ENCODE peak calls at places on chromosomes 12 and 14, in ten cellular contexts. W is cardiac fibroblast, V is IMR-90, N is trophoblast cell, R is left ventricle myocardium inferior, M is stomach, P is Peyer's patch, A is tibial artery, X is coronary artery, I is A549. D is an unnamed sample.

GRCh38 chr14:47278233-47278842 is 397.1 kb downstream of the MDGA2 start:
- DNase-seq in W (peak), V (no peak), N (peak), R (no peak), M (peak), P (peak), A (no peak), X (no peak), I (peak), D (peak)

GRCh38 chr12:65725376-65725775 is 98.9 kb upstream of the HMGA2 start:
- DNase-seq in W (no peak), V (peak), N (peak), R (no peak), M (no peak), P (no peak), A (no peak), X (no peak), I (no peak), D (no peak)

GRCh38 chr14:33229269-33229924 is 290.7 kb downstream of the NPAS3 start:
- DNase-seq in W (peak), V (no peak), N (no peak), R (no peak), M (no peak), P (no peak), A (no peak), X (no peak), I (no peak), D (no peak)

GRCh38 chr14:81219210-81219820 is 1.4 kb downstream of the GTF2A1 start:
- DNase-seq in W (peak), V (peak), N (peak), R (peak), M (peak), P (peak), A (peak), X (peak), I (peak), D (peak)

GRCh38 chr12:109489016-109489954 is 11.9 kb downstream of the UBE3B start:
- DNase-seq in W (no peak), V (no peak), N (peak), R (no peak), M (no peak), P (no peak), A (no peak), X (no peak), I (no peak), D (no peak)

GRCh38 chr14:55881577-55882241 is 236.5 kb upstream of the PELI2 start:
- DNase-seq in W (no peak), V (peak), N (no peak), R (no peak), M (no peak), P (no peak), A (no peak), X (no peak), I (no peak), D (no peak)

GRCh38 chr12:45232771-45233372 is 17.0 kb downstream of the ANO6 start:
- DNase-seq in W (peak), V (peak), N (peak), R (no peak), M (peak), P (no peak), A (peak), X (peak), I (peak), D (no peak)

GRCh38 chr12:65896743-65897142 is 72.5 kb downstream of the HMGA2 start:
- DNase-seq in W (no peak), V (no peak), N (no peak), R (no peak), M (no peak), P (no peak), A (no peak), X (no peak), I (no peak), D (no peak)

GRCh38 chr12:107684029-107684790 is 1.4 kb upstream of the PWP1 start:
- DNase-seq in W (peak), V (peak), N (no peak), R (no peak), M (no peak), P (no peak), A (no peak), X (no peak), I (no peak), D (no peak)

GRCh38 chr12:64752833-64753238 is 6.4 kb downstream of the GNS start:
- DNase-seq in W (peak), V (no peak), N (no peak), R (no peak), M (no peak), P (no peak), A (no peak), X (no peak), I (no peak), D (no peak)

GRCh38 chr12:132280436-132280835 is 49.0 kb downstream of the GALNT9 start:
- DNase-seq in W (no peak), V (no peak), N (no peak), R (no peak), M (no peak), P (no peak), A (no peak), X (no peak), I (no peak), D (no peak)

GRCh38 chr14:95023115-95023514 is 134.2 kb downstream of the DICER1 start:
- DNase-seq in W (no peak), V (no peak), N (no peak), R (no peak), M (no peak), P (no peak), A (no peak), X (no peak), I (no peak), D (no peak)

GRCh38 chr12:120075034-120075616 is 41.4 kb downstream of the RAB35 start:
- DNase-seq in W (no peak), V (no peak), N (no peak), R (no peak), M (no peak), P (no peak), A (no peak), X (no peak), I (no peak), D (no peak)

GRCh38 chr12:69028941-69029729 is 96.2 kb upstream of the CPM start:
- DNase-seq in W (no peak), V (no peak), N (peak), R (no peak), M (no peak), P (no peak), A (no peak), X (no peak), I (no peak), D (no peak)

GRCh38 chr12:92506460-92506859 is 196.3 kb upstream of the PLEKHG7 start:
- DNase-seq in W (peak), V (no peak), N (no peak), R (no peak), M (no peak), P (no peak), A (no peak), X (no peak), I (no peak), D (no peak)

GRCh38 chr12:50934371-50934851 is 17.9 kb upstream of the HIGD1C start:
- DNase-seq in W (peak), V (no peak), N (peak), R (no peak), M (no peak), P (no peak), A (no peak), X (no peak), I (no peak), D (no peak)

GRCh38 chr12:2094597-2094996 is 41.8 kb downstream of the CACNA1C start:
- DNase-seq in W (peak), V (peak), N (no peak), R (no peak), M (no peak), P (no peak), A (no peak), X (no peak), I (no peak), D (no peak)

GRCh38 chr12:21774358-21775129 is at the start of gene KCNJ8:
- DNase-seq in W (peak), V (peak), N (no peak), R (peak), M (peak), P (peak), A (peak), X (peak), I (peak), D (peak)

GRCh38 chr14:92254786-92255185 is 68.2 kb upstream of the SLC24A4 start:
- DNase-seq in W (peak), V (peak), N (no peak), R (peak), M (no peak), P (no peak), A (peak), X (peak), I (no peak), D (peak)

GRCh38 chr12:65832217-65832616 is 7.9 kb downstream of the HMGA2 start:
- DNase-seq in W (peak), V (no peak), N (no peak), R (no peak), M (no peak), P (no peak), A (no peak), X (no peak), I (no peak), D (no peak)

GRCh38 chr14:57846631-57847030 is 19.3 kb downstream of the SLC35F4 start:
- DNase-seq in W (peak), V (no peak), N (no peak), R (no peak), M (no peak), P (no peak), A (no peak), X (no peak), I (no peak), D (no peak)

GRCh38 chr12:24553259-24553658 is 395.6 kb downstream of the BCAT1 start:
- DNase-seq in W (no peak), V (no peak), N (no peak), R (no peak), M (no peak), P (no peak), A (no peak), X (no peak), I (no peak), D (no peak)

GRCh38 chr14:32933943-32934890 is 4.5 kb upstream of the NPAS3 start:
- DNase-seq in W (peak), V (no peak), N (peak), R (no peak), M (no peak), P (no peak), A (no peak), X (no peak), I (no peak), D (peak)

GRCh38 chr14:96979611-96980074 is 182.5 kb downstream of the VRK1 start:
- DNase-seq in W (no peak), V (no peak), N (no peak), R (no peak), M (no peak), P (no peak), A (no peak), X (no peak), I (no peak), D (no peak)

GRCh38 chr12:20508362-20508761 is 140.0 kb downstream of the PDE3A start:
- DNase-seq in W (peak), V (peak), N (peak), R (no peak), M (no peak), P (no peak), A (no peak), X (no peak), I (no peak), D (no peak)

GRCh38 chr12:113413488-113413939 is 8.7 kb upstream of the SDSL start:
- DNase-seq in W (peak), V (peak), N (peak), R (no peak), M (no peak), P (no peak), A (no peak), X (no peak), I (peak), D (no peak)

GRCh38 chr12:49865782-49866135 is 22.9 kb upstream of the BCDIN3D start:
- DNase-seq in W (no peak), V (no peak), N (no peak), R (no peak), M (no peak), P (no peak), A (no peak), X (no peak), I (no peak), D (no peak)

GRCh38 chr14:23605931-23606585 is 27.5 kb upstream of the JPH4 start:
- DNase-seq in W (no peak), V (peak), N (no peak), R (no peak), M (no peak), P (no peak), A (no peak), X (no peak), I (no peak), D (no peak)

GRCh38 chr12:90008277-90008676 is 299.6 kb upstream of the ATP2B1 start:
- DNase-seq in W (no peak), V (no peak), N (no peak), R (no peak), M (no peak), P (no peak), A (no peak), X (no peak), I (no peak), D (no peak)

GRCh38 chr12:9099552-9100190 is 16.0 kb downstream of the A2M start:
- DNase-seq in W (no peak), V (no peak), N (no peak), R (no peak), M (no peak), P (no peak), A (no peak), X (no peak), I (no peak), D (no peak)

GRCh38 chr12:1083888-1084262 is 92.9 kb downstream of the ERC1 start:
- DNase-seq in W (peak), V (peak), N (peak), R (no peak), M (no peak), P (no peak), A (no peak), X (no peak), I (no peak), D (no peak)

GRCh38 chr12:24948452-24948815 is 467 bp downstream of the BCAT1 start:
- DNase-seq in W (peak), V (peak), N (peak), R (no peak), M (no peak), P (no peak), A (no peak), X (no peak), I (peak), D (no peak)

GRCh38 chr14:61561657-61562276 is 133.5 kb upstream of the HIF1A start:
- DNase-seq in W (peak), V (peak), N (peak), R (peak), M (peak), P (peak), A (peak), X (peak), I (peak), D (no peak)

GRCh38 chr12:31431721-31432120 is 105.8 kb upstream of the SINHCAF start:
- DNase-seq in W (peak), V (peak), N (no peak), R (no peak), M (no peak), P (no peak), A (no peak), X (no peak), I (no peak), D (no peak)

GRCh38 chr12:6788972-6789905 is at the start of gene CD4:
- DNase-seq in W (no peak), V (no peak), N (peak), R (peak), M (no peak), P (peak), A (peak), X (no peak), I (no peak), D (no peak)

GRCh38 chr14:20690848-20691640 is 2.5 kb downstream of the ANG start:
- DNase-seq in W (peak), V (peak), N (peak), R (no peak), M (peak), P (peak), A (no peak), X (no peak), I (peak), D (no peak)

GRCh38 chr14:82565825-82566224 is 1032.2 kb upstream of the SEL1L start:
- DNase-seq in W (no peak), V (no peak), N (no peak), R (no peak), M (no peak), P (no peak), A (no peak), X (no peak), I (no peak), D (no peak)

DNA sequence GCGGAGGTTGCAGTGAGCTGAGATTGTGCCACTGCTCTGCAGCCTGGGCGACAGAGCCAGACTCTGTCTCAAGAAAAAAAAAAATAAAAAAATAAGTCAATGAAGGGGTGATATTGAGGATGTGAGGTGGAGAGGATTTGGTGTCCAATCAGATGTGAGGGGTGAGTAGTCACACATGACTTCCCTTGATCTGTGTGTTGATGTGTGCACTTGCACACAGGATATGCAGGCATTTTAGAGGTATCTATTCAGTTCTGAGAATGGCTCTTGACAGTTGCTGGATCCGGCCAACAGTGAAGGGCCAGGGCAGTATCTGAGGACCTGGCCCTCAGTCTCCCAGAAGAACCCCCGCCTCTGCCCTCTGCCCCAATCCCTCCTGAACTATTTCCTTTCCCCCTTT is 7.8 kb upstream of the SP7 start:
- DNase-seq in W (no peak), V (no peak), N (no peak), R (no peak), M (no peak), P (no peak), A (no peak), X (no peak), I (no peak), D (no peak)
- H3K4me3 ChIP-seq in W (no peak), V (no peak), N (no peak), R (peak), M (no peak), P (no peak), A (no peak), X (peak), I (no peak), D (no peak)

DNA sequence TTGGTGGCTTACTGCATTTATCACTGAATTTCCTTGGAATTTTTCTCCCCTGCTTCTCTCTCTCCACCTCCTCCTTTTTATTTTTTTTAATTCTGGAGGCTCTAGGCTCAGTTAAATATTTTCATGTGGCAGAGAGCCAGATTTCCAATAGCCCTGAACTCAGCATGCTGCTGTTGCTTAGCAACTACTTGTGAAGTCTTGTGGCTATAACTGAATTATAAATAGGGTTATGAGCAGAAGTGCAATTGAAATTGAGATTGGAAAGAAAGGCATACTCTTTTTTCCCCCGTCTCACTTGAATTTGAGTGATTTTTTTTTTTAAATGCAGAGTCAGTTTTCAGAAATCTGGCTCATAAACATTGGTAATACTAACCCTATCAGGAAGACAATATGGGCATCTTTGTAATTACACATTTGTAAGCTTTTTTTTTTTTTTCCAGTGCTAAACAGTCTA is 38.3 kb downstream of the ATF7IP start:
- DNase-seq in W (peak), V (peak), N (no peak), R (no peak), M (no peak), P (no peak), A (no peak), X (no peak), I (no peak), D (no peak)
- H3K4me3 ChIP-seq in W (no peak), V (no peak), N (no peak), R (peak), M (no peak), P (no peak), A (no peak), X (no peak), I (no peak), D (no peak)

DNA sequence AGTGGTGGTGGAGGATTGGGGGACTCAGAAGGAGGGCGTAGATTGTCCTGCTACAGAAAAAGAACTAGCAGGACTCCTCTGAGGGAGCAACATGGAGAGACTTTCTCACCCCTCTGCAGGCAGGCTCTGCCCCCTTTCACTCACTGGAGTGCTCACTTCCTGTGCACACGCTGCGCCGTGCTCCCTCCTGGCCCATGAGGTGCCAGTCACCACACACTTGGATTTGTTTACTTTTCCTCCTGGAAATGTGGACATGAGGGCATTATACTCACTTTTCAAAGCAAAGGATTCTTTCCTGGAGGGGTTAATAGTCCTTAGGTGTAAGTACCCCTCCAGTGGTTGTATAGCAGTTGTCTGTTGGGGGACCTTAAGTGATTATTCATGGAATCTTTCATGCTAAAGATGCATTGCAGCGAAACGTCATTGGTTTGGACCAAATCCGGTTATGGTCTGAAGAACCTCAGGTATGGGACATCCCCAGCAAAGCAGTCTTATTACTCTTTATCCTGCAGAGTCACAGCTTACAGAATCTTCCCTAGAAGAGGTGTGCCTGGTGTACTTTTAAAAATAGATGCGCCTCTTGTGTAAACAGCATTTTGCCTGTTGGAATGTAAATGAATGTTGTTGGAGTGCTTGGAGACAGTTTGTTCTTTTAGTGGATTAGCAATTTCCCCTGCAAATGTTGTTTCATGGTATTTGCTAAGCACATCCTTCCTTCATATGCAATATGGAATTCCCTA is 242.7 kb downstream of the ZFP36L1 start:
- DNase-seq in W (peak), V (no peak), N (no peak), R (no peak), M (no peak), P (no peak), A (no peak), X (no peak), I (no peak), D (no peak)
- H3K4me3 ChIP-seq in W (no peak), V (no peak), N (no peak), R (no peak), M (no peak), P (no peak), A (no peak), X (no peak), I (no peak), D (no peak)

GRCh38 chr14:64673329-64673728 is 30.9 kb upstream of the PLEKHG3 start:
- DNase-seq in W (no peak), V (no peak), N (no peak), R (no peak), M (no peak), P (no peak), A (no peak), X (no peak), I (no peak), D (no peak)
- H3K4me3 ChIP-seq in W (no peak), V (no peak), N (no peak), R (no peak), M (no peak), P (no peak), A (no peak), X (no peak), I (no peak), D (no peak)

DNA sequence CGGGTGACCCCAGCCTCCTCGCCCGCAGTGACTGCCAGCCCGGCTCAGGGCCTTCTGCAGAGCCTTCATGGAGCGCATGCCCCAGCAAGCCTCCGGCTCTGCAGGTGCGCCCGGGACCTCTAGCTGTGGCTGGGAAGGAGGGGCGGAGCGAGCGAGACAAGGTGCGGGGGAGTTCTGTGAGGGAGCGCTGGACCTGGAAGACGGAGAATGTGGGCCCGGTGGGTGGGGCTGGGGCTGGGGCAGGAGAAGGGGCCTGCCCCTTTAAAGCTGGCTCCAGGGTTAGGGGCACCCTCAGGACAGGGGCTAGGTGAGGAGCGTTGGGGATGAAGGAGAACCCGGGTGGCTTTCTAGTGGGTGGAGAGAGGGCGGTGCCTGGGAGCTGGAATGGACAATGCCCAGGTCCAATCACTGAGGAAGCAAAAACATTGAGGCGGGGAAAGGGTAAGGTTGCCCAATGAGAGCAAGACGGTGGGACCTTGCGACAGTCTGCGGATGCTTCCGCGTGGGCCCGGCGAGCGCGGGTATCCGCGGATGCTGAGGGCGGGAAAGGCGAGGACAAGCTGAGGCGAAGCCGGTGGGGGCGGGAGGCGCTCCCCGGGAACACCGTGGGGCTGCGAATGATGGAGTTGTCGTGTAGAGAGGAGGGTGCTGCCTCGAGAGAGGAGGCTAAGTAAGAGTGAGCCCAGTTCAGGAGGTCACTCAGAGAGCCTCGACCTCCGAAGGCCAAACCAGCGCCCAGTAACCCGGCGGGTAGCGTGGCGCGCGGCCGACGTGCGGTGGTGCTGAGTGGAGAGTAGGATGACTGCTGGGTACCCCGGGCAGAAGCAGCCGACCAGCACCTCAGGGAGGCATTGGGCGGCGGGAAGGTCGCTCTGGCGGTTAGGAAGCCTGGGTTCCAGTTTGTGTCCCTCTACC is at the start of gene GLS2:
- DNase-seq in W (peak), V (peak), N (peak), R (peak), M (peak), P (peak), A (peak), X (peak), I (peak), D (peak)
- H3K4me3 ChIP-seq in W (peak), V (peak), N (peak), R (peak), M (peak), P (peak), A (peak), X (peak), I (peak), D (peak)

D was measured in WERI-Rb-1.